ENCODE peak calls at places on chromosome 17, in nine cellular contexts. One of them, this sample, is unnamed.
A peak's percentile ranks its signal among the peaks of the same experiment; 100 is the strongest.

GRCh38 chr17:75077072-75077489 is 10.7 kb upstream of the SLC16A5 start:
- DNase-seq in endothelial cell: no peak
- DNase-seq in coronary artery: no peak
- DNase-seq in body of pancreas: no peak
- DNase-seq in H1: no peak
- DNase-seq in epithelial cell of esophagus: no peak
- DNase-seq in Caco-2: peak; percentile 94
- DNase-seq in AG09319: no peak
- DNase-seq in epithelial cell of proximal tubule: no peak
- DNase-seq in this sample: no peak

GRCh38 chr17:70655179-70655578 is 485.8 kb downstream of the KCNJ2 start:
- DNase-seq in endothelial cell: no peak
- DNase-seq in coronary artery: no peak
- DNase-seq in body of pancreas: no peak
- DNase-seq in H1: no peak
- DNase-seq in epithelial cell of esophagus: no peak
- DNase-seq in Caco-2: no peak
- DNase-seq in AG09319: no peak
- DNase-seq in epithelial cell of proximal tubule: no peak
- DNase-seq in this sample: no peak

GRCh38 chr17:67994827-67995567 is 1.3 kb downstream of the C17orf58 start:
- DNase-seq in endothelial cell: no peak
- DNase-seq in coronary artery: no peak
- DNase-seq in body of pancreas: peak; percentile 50
- DNase-seq in H1: no peak
- DNase-seq in epithelial cell of esophagus: peak; percentile 76
- DNase-seq in Caco-2: no peak
- DNase-seq in AG09319: peak; percentile 81
- DNase-seq in epithelial cell of proximal tubule: peak; percentile 80
- DNase-seq in this sample: no peak

GRCh38 chr17:63946440-63947363 is 14.6 kb upstream of the CD79B start:
- DNase-seq in endothelial cell: peak; percentile 71
- DNase-seq in coronary artery: no peak
- DNase-seq in body of pancreas: peak; percentile 41
- DNase-seq in H1: peak; percentile 85
- DNase-seq in epithelial cell of esophagus: peak; percentile 19
- DNase-seq in Caco-2: peak; percentile 61
- DNase-seq in AG09319: no peak
- DNase-seq in epithelial cell of proximal tubule: no peak
- DNase-seq in this sample: no peak

GRCh38 chr17:8175795-8176196 is 384 bp downstream of the TMEM107 start:
- DNase-seq in endothelial cell: no peak
- DNase-seq in coronary artery: no peak
- DNase-seq in body of pancreas: no peak
- DNase-seq in H1: no peak
- DNase-seq in epithelial cell of esophagus: no peak
- DNase-seq in Caco-2: no peak
- DNase-seq in AG09319: no peak
- DNase-seq in epithelial cell of proximal tubule: no peak
- DNase-seq in this sample: no peak

GRCh38 chr17:3667366-3668278 is 756 bp downstream of the TAX1BP3 start:
- DNase-seq in endothelial cell: peak; percentile 86
- DNase-seq in coronary artery: peak; percentile 95
- DNase-seq in body of pancreas: peak; percentile 91
- DNase-seq in H1: peak; percentile 79
- DNase-seq in epithelial cell of esophagus: peak; percentile 94
- DNase-seq in Caco-2: peak; percentile 87
- DNase-seq in AG09319: peak; percentile 79
- DNase-seq in epithelial cell of proximal tubule: no peak
- DNase-seq in this sample: peak; percentile 54

GRCh38 chr17:12134587-12134986 is 113.9 kb downstream of the MAP2K4 start:
- DNase-seq in endothelial cell: no peak
- DNase-seq in coronary artery: no peak
- DNase-seq in body of pancreas: no peak
- DNase-seq in H1: no peak
- DNase-seq in epithelial cell of esophagus: no peak
- DNase-seq in Caco-2: no peak
- DNase-seq in AG09319: no peak
- DNase-seq in epithelial cell of proximal tubule: no peak
- DNase-seq in this sample: no peak

GRCh38 chr17:75131278-75132017 is at the start of gene NT5C:
- DNase-seq in endothelial cell: peak; percentile 79
- DNase-seq in coronary artery: peak; percentile 86
- DNase-seq in body of pancreas: peak; percentile 82
- DNase-seq in H1: peak; percentile 91
- DNase-seq in epithelial cell of esophagus: peak; percentile 62
- DNase-seq in Caco-2: peak; percentile 86
- DNase-seq in AG09319: no peak
- DNase-seq in epithelial cell of proximal tubule: no peak
- DNase-seq in this sample: no peak

GRCh38 chr17:6455321-6455705 is 11.1 kb downstream of the PIMREG start:
- DNase-seq in endothelial cell: peak; percentile 54
- DNase-seq in coronary artery: no peak
- DNase-seq in body of pancreas: peak; percentile 19
- DNase-seq in H1: peak; percentile 73
- DNase-seq in epithelial cell of esophagus: peak; percentile 30
- DNase-seq in Caco-2: no peak
- DNase-seq in AG09319: no peak
- DNase-seq in epithelial cell of proximal tubule: no peak
- DNase-seq in this sample: no peak

GRCh38 chr17:68423251-68423650 is 34.0 kb downstream of the WIPI1 start:
- DNase-seq in endothelial cell: no peak
- DNase-seq in coronary artery: no peak
- DNase-seq in body of pancreas: no peak
- DNase-seq in H1: no peak
- DNase-seq in epithelial cell of esophagus: no peak
- DNase-seq in Caco-2: no peak
- DNase-seq in AG09319: no peak
- DNase-seq in epithelial cell of proximal tubule: no peak
- DNase-seq in this sample: no peak

GRCh38 chr17:81601525-81602120 is 35.3 kb downstream of the NPLOC4 start:
- DNase-seq in endothelial cell: peak; percentile 48
- DNase-seq in coronary artery: no peak
- DNase-seq in body of pancreas: peak; percentile 66
- DNase-seq in H1: peak; percentile 50
- DNase-seq in epithelial cell of esophagus: peak; percentile 75
- DNase-seq in Caco-2: peak; percentile 59
- DNase-seq in AG09319: peak; percentile 37
- DNase-seq in epithelial cell of proximal tubule: no peak
- DNase-seq in this sample: no peak

GRCh38 chr17:76871668-76872067 is 3.5 kb downstream of the MGAT5B start:
- DNase-seq in endothelial cell: no peak
- DNase-seq in coronary artery: no peak
- DNase-seq in body of pancreas: no peak
- DNase-seq in H1: no peak
- DNase-seq in epithelial cell of esophagus: no peak
- DNase-seq in Caco-2: no peak
- DNase-seq in AG09319: no peak
- DNase-seq in epithelial cell of proximal tubule: no peak
- DNase-seq in this sample: no peak

GRCh38 chr17:75897076-75898019 is 597 bp upstream of the TRIM65 start:
- DNase-seq in endothelial cell: no peak
- DNase-seq in coronary artery: peak; percentile 84
- DNase-seq in body of pancreas: no peak
- DNase-seq in H1: no peak
- DNase-seq in epithelial cell of esophagus: no peak
- DNase-seq in Caco-2: no peak
- DNase-seq in AG09319: no peak
- DNase-seq in epithelial cell of proximal tubule: no peak
- DNase-seq in this sample: no peak

GRCh38 chr17:82876602-82877391 is 37.0 kb upstream of the ZNF750 start:
- DNase-seq in endothelial cell: peak; percentile 52
- DNase-seq in coronary artery: no peak
- DNase-seq in body of pancreas: peak; percentile 92
- DNase-seq in H1: no peak
- DNase-seq in epithelial cell of esophagus: peak; percentile 91
- DNase-seq in Caco-2: peak; percentile 83
- DNase-seq in AG09319: peak; percentile 53
- DNase-seq in epithelial cell of proximal tubule: no peak
- DNase-seq in this sample: no peak

GRCh38 chr17:72370819-72371218 is 250.0 kb downstream of the SOX9 start:
- DNase-seq in endothelial cell: no peak
- DNase-seq in coronary artery: no peak
- DNase-seq in body of pancreas: no peak
- DNase-seq in H1: no peak
- DNase-seq in epithelial cell of esophagus: peak; percentile 72
- DNase-seq in Caco-2: no peak
- DNase-seq in AG09319: no peak
- DNase-seq in epithelial cell of proximal tubule: no peak
- DNase-seq in this sample: no peak

GRCh38 chr17:65656390-65657250 is 95.2 kb upstream of the AXIN2 start:
- DNase-seq in endothelial cell: no peak
- DNase-seq in coronary artery: no peak
- DNase-seq in body of pancreas: no peak
- DNase-seq in H1: no peak
- DNase-seq in epithelial cell of esophagus: no peak
- DNase-seq in Caco-2: peak; percentile 75
- DNase-seq in AG09319: no peak
- DNase-seq in epithelial cell of proximal tubule: no peak
- DNase-seq in this sample: no peak

GRCh38 chr17:82658796-82659452 is 10.7 kb upstream of the WDR45B start:
- DNase-seq in endothelial cell: no peak
- DNase-seq in coronary artery: no peak
- DNase-seq in body of pancreas: no peak
- DNase-seq in H1: no peak
- DNase-seq in epithelial cell of esophagus: no peak
- DNase-seq in Caco-2: no peak
- DNase-seq in AG09319: no peak
- DNase-seq in epithelial cell of proximal tubule: no peak
- DNase-seq in this sample: no peak

GRCh38 chr17:27756467-27757371 is 43.6 kb downstream of the NOS2 start:
- DNase-seq in endothelial cell: peak; percentile 75
- DNase-seq in coronary artery: no peak
- DNase-seq in body of pancreas: peak; percentile 61
- DNase-seq in H1: peak; percentile 86
- DNase-seq in epithelial cell of esophagus: peak; percentile 57
- DNase-seq in Caco-2: peak; percentile 75
- DNase-seq in AG09319: peak; percentile 7
- DNase-seq in epithelial cell of proximal tubule: no peak
- DNase-seq in this sample: no peak
- TF ChIP-seq CTCF in endothelial cell: peak; percentile 97
- TF ChIP-seq CTCF in coronary artery: peak; percentile 77
- TF ChIP-seq CTCF in body of pancreas: peak; percentile 88
- TF ChIP-seq CTCF in H1: peak; percentile 77
- TF ChIP-seq CTCF in epithelial cell of esophagus: peak; percentile 81
- TF ChIP-seq CTCF in Caco-2: peak; percentile 100
- TF ChIP-seq CTCF in AG09319: peak; percentile 77
- TF ChIP-seq CTCF in epithelial cell of proximal tubule: peak; percentile 85
- TF ChIP-seq CTCF in this sample: peak; percentile 73

DNA sequence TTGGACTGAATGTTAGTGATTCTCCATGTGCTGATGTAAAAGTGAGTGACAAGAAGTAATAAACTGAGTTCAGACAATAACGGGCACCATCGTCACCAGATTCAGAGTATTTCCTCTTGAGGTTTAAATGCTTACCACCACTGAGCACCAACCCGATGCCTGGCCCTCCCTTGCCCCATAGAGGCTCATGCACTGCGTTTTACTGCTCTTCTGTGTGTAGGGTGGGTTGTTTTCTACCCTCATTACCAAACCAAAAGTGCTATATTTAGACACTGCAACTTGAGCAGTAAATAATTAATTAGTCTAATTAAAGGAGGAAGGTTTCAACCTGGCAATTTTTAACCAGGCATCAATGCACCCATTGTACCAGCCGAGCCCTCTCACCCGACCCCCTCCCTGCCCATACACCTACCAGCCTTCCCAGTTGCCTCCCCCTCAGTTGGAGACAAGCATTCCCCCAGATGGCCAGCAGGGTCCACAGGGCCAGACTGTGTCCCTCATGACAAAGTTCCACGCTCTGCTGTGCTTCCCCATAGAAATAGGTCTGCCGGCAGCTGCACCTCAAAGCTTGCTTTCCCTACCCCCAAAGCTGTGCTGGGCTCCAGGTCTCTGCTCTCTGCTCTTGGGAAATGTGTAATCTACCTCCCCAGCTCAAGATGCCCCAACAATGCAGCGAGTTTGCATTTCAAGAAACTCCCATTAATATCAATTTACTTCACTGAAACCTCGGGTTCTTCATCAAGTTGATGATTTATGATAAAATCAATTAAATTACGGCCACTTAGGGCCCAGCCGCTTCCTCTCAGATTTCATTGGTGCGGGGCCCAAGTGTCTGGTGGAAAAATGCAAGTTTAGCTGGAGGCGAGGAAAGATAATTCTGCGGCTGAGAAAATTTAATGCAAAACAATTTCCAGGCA is 16.0 kb downstream of the HOXB4 start:
- DNase-seq in endothelial cell: no peak
- DNase-seq in coronary artery: no peak
- DNase-seq in body of pancreas: peak; percentile 38
- DNase-seq in H1: no peak
- DNase-seq in epithelial cell of esophagus: no peak
- DNase-seq in Caco-2: no peak
- DNase-seq in AG09319: no peak
- DNase-seq in epithelial cell of proximal tubule: no peak
- DNase-seq in this sample: no peak
- TF ChIP-seq CTCF in endothelial cell: peak; percentile 56
- TF ChIP-seq CTCF in coronary artery: no peak
- TF ChIP-seq CTCF in body of pancreas: no peak
- TF ChIP-seq CTCF in H1: peak; percentile 43
- TF ChIP-seq CTCF in epithelial cell of esophagus: no peak
- TF ChIP-seq CTCF in Caco-2: peak; percentile 54
- TF ChIP-seq CTCF in AG09319: no peak
- TF ChIP-seq CTCF in epithelial cell of proximal tubule: peak; percentile 54
- TF ChIP-seq CTCF in this sample: peak; percentile 49

GRCh38 chr17:40349477-40350409 is 14.8 kb downstream of the GJD3 start:
- DNase-seq in endothelial cell: no peak
- DNase-seq in coronary artery: no peak
- DNase-seq in body of pancreas: no peak
- DNase-seq in H1: no peak
- DNase-seq in epithelial cell of esophagus: peak; percentile 97
- DNase-seq in Caco-2: no peak
- DNase-seq in AG09319: no peak
- DNase-seq in epithelial cell of proximal tubule: no peak
- DNase-seq in this sample: no peak
- TF ChIP-seq CTCF in endothelial cell: no peak
- TF ChIP-seq CTCF in coronary artery: no peak
- TF ChIP-seq CTCF in body of pancreas: no peak
- TF ChIP-seq CTCF in H1: no peak
- TF ChIP-seq CTCF in epithelial cell of esophagus: peak; percentile 19
- TF ChIP-seq CTCF in Caco-2: no peak
- TF ChIP-seq CTCF in AG09319: no peak
- TF ChIP-seq CTCF in epithelial cell of proximal tubule: no peak
- TF ChIP-seq CTCF in this sample: no peak

DNA sequence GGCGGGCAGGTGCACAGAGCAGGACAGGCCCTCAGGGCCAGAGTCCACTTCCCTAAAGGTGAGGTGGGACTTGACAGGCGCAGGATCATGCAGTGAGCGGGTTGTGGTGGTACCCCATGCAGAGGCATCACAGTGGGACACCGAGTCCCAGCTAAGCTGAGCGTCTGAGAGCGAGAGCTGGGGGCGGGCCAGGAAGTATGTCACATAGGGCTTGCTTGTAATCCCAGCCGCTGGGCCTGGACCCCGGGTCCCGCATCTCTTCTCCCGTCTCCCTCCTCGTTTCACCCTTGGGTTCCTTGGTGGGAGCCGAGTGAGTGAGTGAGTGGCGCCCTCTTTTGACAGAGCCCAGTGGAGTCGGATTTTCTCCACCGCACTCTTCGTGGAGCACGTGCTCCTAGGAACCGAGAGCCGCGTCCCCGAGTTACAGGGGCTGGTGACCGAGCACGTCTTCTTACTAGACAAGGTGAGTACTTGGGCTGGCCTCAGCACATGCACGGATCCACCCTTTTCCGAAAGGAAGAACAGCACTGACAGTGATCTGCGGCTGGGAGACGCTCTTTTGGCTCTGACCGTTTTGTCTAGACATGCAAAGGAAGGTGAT is 50.8 kb upstream of the ENDOV start:
- DNase-seq in endothelial cell: no peak
- DNase-seq in coronary artery: no peak
- DNase-seq in body of pancreas: peak; percentile 31
- DNase-seq in H1: peak; percentile 76
- DNase-seq in epithelial cell of esophagus: peak; percentile 80
- DNase-seq in Caco-2: peak; percentile 48
- DNase-seq in AG09319: no peak
- DNase-seq in epithelial cell of proximal tubule: no peak
- DNase-seq in this sample: no peak
- TF ChIP-seq CTCF in endothelial cell: peak; percentile 18
- TF ChIP-seq CTCF in coronary artery: no peak
- TF ChIP-seq CTCF in body of pancreas: no peak
- TF ChIP-seq CTCF in H1: peak; percentile 69
- TF ChIP-seq CTCF in epithelial cell of esophagus: peak; percentile 48
- TF ChIP-seq CTCF in Caco-2: peak; percentile 55
- TF ChIP-seq CTCF in AG09319: peak; percentile 8
- TF ChIP-seq CTCF in epithelial cell of proximal tubule: peak; percentile 41
- TF ChIP-seq CTCF in this sample: peak; percentile 45

This sample was measured in kidney epithelial cell.